ENCODE peak calls at places on chromosomes 6 and 20, in four cellular contexts. One of them, this sample, is unnamed.
A peak's percentile ranks its signal among the peaks of the same experiment; 100 is the strongest.

GRCh38 chr6:115882771-115883170 is 177.9 kb downstream of the FRK start:
- DNase-seq in Peyer's patch: no peak
- DNase-seq in GM12864: no peak
- DNase-seq in fibroblast of pulmonary artery: no peak
- DNase-seq in this sample: no peak

GRCh38 chr20:1900321-1900791 is 5.1 kb downstream of the SIRPA start:
- DNase-seq in GM12864: no peak
- DNase-seq in fibroblast of pulmonary artery: peak; percentile 80
- DNase-seq in Peyer's patch: no peak
- DNase-seq in this sample: peak; percentile 56

GRCh38 chr6:145148392-145149175 is 586.7 kb downstream of the EPM2A start:
- DNase-seq in GM12864: no peak
- DNase-seq in Peyer's patch: no peak
- DNase-seq in fibroblast of pulmonary artery: peak; percentile 29
- DNase-seq in this sample: no peak

GRCh38 chr6:24355422-24355821 is 2.4 kb downstream of the DCDC2 start:
- DNase-seq in GM12864: no peak
- DNase-seq in Peyer's patch: no peak
- DNase-seq in fibroblast of pulmonary artery: no peak
- DNase-seq in this sample: no peak

GRCh38 chr6:2719053-2719375 is 31.7 kb downstream of the MYLK4 start:
- DNase-seq in fibroblast of pulmonary artery: peak; percentile 63
- DNase-seq in Peyer's patch: no peak
- DNase-seq in GM12864: no peak
- DNase-seq in this sample: no peak

GRCh38 chr6:167898673-167899311 is 72.1 kb downstream of the AFDN start:
- DNase-seq in fibroblast of pulmonary artery: peak; percentile 70
- DNase-seq in GM12864: no peak
- DNase-seq in Peyer's patch: no peak
- DNase-seq in this sample: peak; percentile 32

GRCh38 chr6:13299909-13300308 is 28.4 kb downstream of the TBC1D7 start:
- DNase-seq in GM12864: no peak
- DNase-seq in fibroblast of pulmonary artery: no peak
- DNase-seq in Peyer's patch: no peak
- DNase-seq in this sample: no peak

GRCh38 chr6:153038378-153038777 is 35.9 kb upstream of the MTRF1L start:
- DNase-seq in fibroblast of pulmonary artery: peak; percentile 31
- DNase-seq in Peyer's patch: no peak
- DNase-seq in GM12864: no peak
- DNase-seq in this sample: no peak

GRCh38 chr6:6026513-6027205 is 19.9 kb upstream of the NRN1 start:
- DNase-seq in GM12864: no peak
- DNase-seq in Peyer's patch: no peak
- DNase-seq in fibroblast of pulmonary artery: no peak
- DNase-seq in this sample: no peak

GRCh38 chr6:42104095-42104806 is 38.2 kb downstream of the C6orf132 start:
- DNase-seq in fibroblast of pulmonary artery: peak; percentile 85
- DNase-seq in Peyer's patch: peak; percentile 69
- DNase-seq in GM12864: peak; percentile 43
- DNase-seq in this sample: peak; percentile 90

GRCh38 chr20:48921883-48922867 is 664 bp downstream of the ARFGEF2 start:
- DNase-seq in Peyer's patch: peak; percentile 86
- DNase-seq in GM12864: no peak
- DNase-seq in fibroblast of pulmonary artery: peak; percentile 37
- DNase-seq in this sample: no peak

GRCh38 chr6:55528624-55529023 is 50.4 kb downstream of the HMGCLL1 start:
- DNase-seq in GM12864: peak; percentile 18
- DNase-seq in fibroblast of pulmonary artery: peak; percentile 38
- DNase-seq in Peyer's patch: no peak
- DNase-seq in this sample: peak; percentile 13
- TF ChIP-seq CTCF in GM12864: peak; percentile 49
- TF ChIP-seq CTCF in fibroblast of pulmonary artery: peak; percentile 41
- TF ChIP-seq CTCF in Peyer's patch: no peak
- TF ChIP-seq CTCF in this sample: no peak

GRCh38 chr20:17442588-17442987 is 88.6 kb downstream of the BFSP1 start:
- DNase-seq in GM12864: no peak
- DNase-seq in fibroblast of pulmonary artery: no peak
- DNase-seq in Peyer's patch: no peak
- DNase-seq in this sample: no peak
- TF ChIP-seq CTCF in GM12864: peak; percentile 36
- TF ChIP-seq CTCF in fibroblast of pulmonary artery: peak; percentile 6
- TF ChIP-seq CTCF in Peyer's patch: no peak
- TF ChIP-seq CTCF in this sample: no peak

GRCh38 chr6:169590376-169590939 is 111.4 kb downstream of the WDR27 start:
- DNase-seq in fibroblast of pulmonary artery: no peak
- DNase-seq in GM12864: no peak
- DNase-seq in Peyer's patch: no peak
- DNase-seq in this sample: no peak

GRCh38 chr6:169589699-169590257 is 112.1 kb downstream of the WDR27 start:
- DNase-seq in fibroblast of pulmonary artery: no peak
- DNase-seq in GM12864: no peak
- DNase-seq in Peyer's patch: no peak
- DNase-seq in this sample: peak; percentile 51

GRCh38 chr6:169589293-169589692 is 112.5 kb downstream of the WDR27 start:
- DNase-seq in GM12864: peak; percentile 31
- DNase-seq in fibroblast of pulmonary artery: peak; percentile 37
- DNase-seq in Peyer's patch: no peak
- DNase-seq in this sample: no peak

GRCh38 chr6:169591616-169592015 is 110.2 kb downstream of the WDR27 start:
- DNase-seq in fibroblast of pulmonary artery: no peak
- DNase-seq in GM12864: no peak
- DNase-seq in Peyer's patch: no peak
- DNase-seq in this sample: no peak

GRCh38 chr6:169587992-169588391 is 113.8 kb downstream of the WDR27 start:
- DNase-seq in fibroblast of pulmonary artery: no peak
- DNase-seq in Peyer's patch: no peak
- DNase-seq in GM12864: no peak
- DNase-seq in this sample: no peak
- TF ChIP-seq CTCF in fibroblast of pulmonary artery: no peak
- TF ChIP-seq CTCF in Peyer's patch: no peak
- TF ChIP-seq CTCF in GM12864: no peak
- TF ChIP-seq CTCF in this sample: no peak

GRCh38 chr6:165827190-165827518 is 164.1 kb upstream of the PDE10A start:
- DNase-seq in fibroblast of pulmonary artery: no peak
- DNase-seq in Peyer's patch: no peak
- DNase-seq in GM12864: no peak
- DNase-seq in this sample: no peak
- TF ChIP-seq CTCF in fibroblast of pulmonary artery: no peak
- TF ChIP-seq CTCF in Peyer's patch: no peak
- TF ChIP-seq CTCF in GM12864: no peak
- TF ChIP-seq CTCF in this sample: no peak

DNA sequence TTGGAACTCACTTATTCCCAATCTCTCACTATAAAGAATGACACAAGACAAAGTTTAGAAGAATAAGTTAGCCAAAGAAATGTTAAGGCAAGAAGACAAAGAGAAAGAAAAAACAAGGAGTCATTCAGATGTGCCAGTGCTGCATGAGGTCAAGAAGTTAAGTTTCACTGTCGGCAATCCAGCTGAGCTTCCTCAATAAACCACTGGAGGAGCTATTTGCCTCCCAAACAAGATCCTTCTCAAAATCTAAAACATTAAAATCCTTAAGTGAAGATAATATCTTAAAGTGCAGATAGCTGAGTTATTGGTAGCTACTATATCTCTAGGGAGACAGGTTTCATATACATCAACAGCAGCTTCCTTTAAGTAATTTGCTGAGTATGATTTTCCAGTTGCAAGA is 512.3 kb downstream of the HDGFL1 start:
- DNase-seq in fibroblast of pulmonary artery: no peak
- DNase-seq in Peyer's patch: no peak
- DNase-seq in GM12864: no peak
- DNase-seq in this sample: no peak
- TF ChIP-seq CTCF in fibroblast of pulmonary artery: peak; percentile 27
- TF ChIP-seq CTCF in Peyer's patch: no peak
- TF ChIP-seq CTCF in GM12864: no peak
- TF ChIP-seq CTCF in this sample: no peak

GRCh38 chr6:16181429-16182359 is 52.8 kb downstream of the MYLIP start:
- DNase-seq in Peyer's patch: no peak
- DNase-seq in fibroblast of pulmonary artery: no peak
- DNase-seq in GM12864: no peak
- DNase-seq in this sample: no peak

GRCh38 chr6:16182428-16182827 is 53.5 kb downstream of the MYLIP start:
- DNase-seq in fibroblast of pulmonary artery: no peak
- DNase-seq in GM12864: no peak
- DNase-seq in Peyer's patch: no peak
- DNase-seq in this sample: no peak

GRCh38 chr6:16187185-16187584 is 51.2 kb upstream of the GMPR start:
- DNase-seq in GM12864: no peak
- DNase-seq in Peyer's patch: no peak
- DNase-seq in fibroblast of pulmonary artery: no peak
- DNase-seq in this sample: no peak

GRCh38 chr6:16184554-16184953 is 53.8 kb upstream of the GMPR start:
- DNase-seq in GM12864: no peak
- DNase-seq in Peyer's patch: no peak
- DNase-seq in fibroblast of pulmonary artery: no peak
- DNase-seq in this sample: no peak

GRCh38 chr6:16184129-16184528 is 54.3 kb upstream of the GMPR start:
- DNase-seq in Peyer's patch: peak; percentile 62
- DNase-seq in fibroblast of pulmonary artery: peak; percentile 56
- DNase-seq in GM12864: peak; percentile 48
- DNase-seq in this sample: peak; percentile 53
- TF ChIP-seq CTCF in Peyer's patch: peak; percentile 40
- TF ChIP-seq CTCF in fibroblast of pulmonary artery: peak; percentile 48
- TF ChIP-seq CTCF in GM12864: peak; percentile 51
- TF ChIP-seq CTCF in this sample: no peak

GRCh38 chr20:47306095-47306494 is 50.4 kb downstream of the ZMYND8 start:
- DNase-seq in fibroblast of pulmonary artery: no peak
- DNase-seq in Peyer's patch: no peak
- DNase-seq in GM12864: no peak
- DNase-seq in this sample: no peak

GRCh38 chr20:47305667-47306066 is 50.8 kb downstream of the ZMYND8 start:
- DNase-seq in Peyer's patch: no peak
- DNase-seq in fibroblast of pulmonary artery: peak; percentile 84
- DNase-seq in GM12864: no peak
- DNase-seq in this sample: no peak

GRCh38 chr20:47303736-47304135 is 52.8 kb downstream of the ZMYND8 start:
- DNase-seq in Peyer's patch: no peak
- DNase-seq in fibroblast of pulmonary artery: no peak
- DNase-seq in GM12864: no peak
- DNase-seq in this sample: no peak

GRCh38 chr20:47306755-47307370 is 49.6 kb downstream of the ZMYND8 start:
- DNase-seq in fibroblast of pulmonary artery: no peak
- DNase-seq in Peyer's patch: no peak
- DNase-seq in GM12864: no peak
- DNase-seq in this sample: no peak

DNA sequence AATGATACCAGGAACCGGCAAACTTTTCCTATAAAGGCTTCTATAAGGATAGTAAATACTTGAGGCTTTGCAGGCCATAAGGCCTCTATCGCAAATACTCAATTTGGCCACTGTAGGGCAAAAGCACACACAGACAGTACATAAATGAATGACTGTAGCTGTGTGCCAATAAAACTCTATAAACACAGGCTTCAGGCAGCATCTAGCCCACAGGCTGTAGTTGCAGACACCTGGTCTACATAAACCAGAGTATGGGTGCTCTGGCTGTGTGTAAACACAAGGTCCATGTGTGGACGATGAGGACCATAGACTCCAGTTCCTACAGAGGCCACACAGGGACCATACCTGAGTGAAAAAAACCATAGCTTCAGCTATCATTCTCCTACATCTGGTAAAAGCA is 52.2 kb downstream of the ZMYND8 start:
- DNase-seq in GM12864: no peak
- DNase-seq in Peyer's patch: no peak
- DNase-seq in fibroblast of pulmonary artery: peak; percentile 41
- DNase-seq in this sample: no peak
- TF ChIP-seq CTCF in GM12864: no peak
- TF ChIP-seq CTCF in Peyer's patch: peak; percentile 6
- TF ChIP-seq CTCF in fibroblast of pulmonary artery: peak; percentile 14
- TF ChIP-seq CTCF in this sample: no peak